ENCODE peak calls at places on chromosomes 6 and 20, in six cellular contexts. D is GM12865, K is D721Med, A is endothelial cell of umbilical vein, W is mesothelial cell of epicardium, Z is fibroblast of lung. L is an unnamed sample.

GRCh38 chr20:60424267-60424904 is 466.2 kb downstream of the CDH26 start:
- DNase-seq in K (no peak), W (no peak), D (no peak), Z (peak), A (no peak), L (no peak)

GRCh38 chr20:36585410-36586125 is 12.2 kb downstream of the TGIF2 start:
- DNase-seq in Z (peak), K (no peak), W (no peak), A (no peak), D (no peak), L (no peak)

GRCh38 chr20:42338274-42339172 is 720.3 kb upstream of the CHD6 start:
- DNase-seq in Z (no peak), D (no peak), A (no peak), K (no peak), W (no peak), L (no peak)

GRCh38 chr6:159168536-159169192 is 536 bp upstream of the FNDC1 start:
- DNase-seq in A (peak), D (no peak), K (peak), W (no peak), Z (peak), L (no peak)

GRCh38 chr6:15232836-15233510 is 12.9 kb upstream of the JARID2 start:
- DNase-seq in W (no peak), Z (no peak), K (no peak), A (no peak), D (no peak), L (no peak)

GRCh38 chr6:75818061-75818855 is 69.2 kb downstream of the MYO6 start:
- DNase-seq in D (no peak), A (no peak), W (no peak), Z (peak), K (no peak), L (peak)

GRCh38 chr6:659716-660581 is 3.0 kb upstream of the HUS1B start:
- DNase-seq in W (no peak), Z (no peak), A (no peak), K (no peak), D (no peak), L (no peak)

GRCh38 chr6:37126961-37127360 is 43.0 kb upstream of the PIM1 start:
- DNase-seq in K (no peak), A (no peak), Z (no peak), W (no peak), D (no peak), L (no peak)

DNA sequence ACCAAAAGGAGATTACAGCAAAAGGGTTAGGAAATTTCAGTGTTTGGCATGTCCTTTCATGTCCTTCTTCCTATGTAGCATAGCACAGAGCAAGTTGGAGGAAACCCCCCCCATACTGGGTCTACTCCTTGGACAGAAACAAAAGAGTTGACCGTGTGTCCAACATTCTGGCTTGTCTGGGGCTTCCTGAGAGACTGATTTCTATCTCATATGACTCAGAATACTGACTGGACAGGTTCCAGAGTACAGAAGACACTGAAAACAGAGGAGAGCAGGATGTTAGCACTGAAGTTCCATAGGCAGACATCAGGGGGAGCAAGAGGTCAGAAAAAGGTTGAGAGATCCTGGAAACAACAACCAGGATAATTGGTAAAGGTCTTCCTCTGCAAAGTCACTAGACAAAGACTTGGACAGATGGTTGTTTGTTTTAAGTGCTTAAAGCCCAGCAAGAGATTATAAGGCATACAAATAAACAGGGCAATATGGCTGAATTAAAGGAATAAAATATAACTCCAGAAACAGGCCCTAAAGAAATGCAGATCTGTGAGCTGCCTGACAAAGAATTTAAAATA is 48.4 kb downstream of the USP49 start:
- DNase-seq in A (peak), D (peak), W (peak), K (peak), Z (peak), L (peak)
- TF ChIP-seq CTCF in A (peak), D (peak), W (peak), K (peak), Z (peak), L (peak)

DNA sequence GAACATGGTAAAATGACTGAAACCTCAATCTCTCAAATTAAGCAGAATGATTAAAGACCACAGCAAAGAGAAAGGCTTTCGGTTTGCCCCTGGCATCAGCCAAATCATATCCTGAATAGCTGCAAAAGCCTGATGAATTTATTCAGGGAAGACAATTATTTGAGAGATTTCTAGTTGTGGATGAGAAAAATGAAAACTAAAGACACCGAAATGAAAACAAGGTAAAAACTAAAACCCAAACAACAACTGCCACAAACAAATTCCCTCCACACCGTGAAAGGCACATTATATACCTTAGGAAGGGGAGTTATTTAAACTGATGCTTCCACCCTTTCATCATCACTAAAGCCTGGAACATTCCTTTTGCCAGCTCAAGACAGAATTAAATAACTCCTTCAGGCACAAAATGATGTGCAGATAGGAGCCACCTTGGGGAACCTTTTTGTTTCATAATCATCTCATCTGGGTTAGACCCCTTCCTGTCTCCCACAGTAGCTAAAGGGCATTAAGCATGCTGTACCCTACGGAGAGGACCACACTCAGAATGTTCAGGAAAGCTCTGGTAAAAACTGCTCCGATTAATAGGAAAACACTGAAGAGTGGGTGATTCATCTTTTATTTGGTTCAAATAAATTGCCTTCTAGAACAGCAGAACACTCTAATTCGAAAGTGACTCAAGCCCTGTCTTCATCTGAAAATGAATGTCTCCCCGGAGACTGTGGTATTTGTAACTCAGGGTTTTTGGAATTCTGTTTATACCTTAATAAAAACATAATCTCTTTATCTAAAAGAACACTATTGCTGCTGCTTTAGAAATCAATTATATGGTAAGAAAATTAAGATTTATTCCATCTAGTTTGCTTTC is 9.1 kb upstream of the ANKRD60 start:
- DNase-seq in Z (peak), W (no peak), D (no peak), A (no peak), K (no peak), L (peak)
- TF ChIP-seq CTCF in Z (no peak), W (peak), D (no peak), A (no peak), K (no peak), L (no peak)

DNA sequence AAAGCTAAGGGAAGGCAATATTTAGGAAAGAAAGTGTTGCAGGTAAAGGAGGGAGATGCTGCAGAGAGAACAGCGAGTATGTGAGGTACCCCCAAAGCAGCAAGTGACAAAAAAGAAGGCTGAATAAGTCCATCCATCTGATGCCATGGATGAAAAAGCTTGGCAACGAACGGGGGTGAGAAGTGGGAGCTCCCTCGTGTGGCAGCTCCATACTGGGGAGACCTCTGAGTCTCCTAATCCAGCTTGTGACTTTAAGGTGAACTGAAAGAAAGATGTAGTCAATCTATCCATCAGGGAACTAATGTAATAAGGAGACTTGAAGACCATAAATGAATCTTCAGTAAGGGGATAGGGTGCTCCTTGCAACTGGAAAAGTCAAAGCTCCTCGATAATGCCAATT is 156.6 kb downstream of the OTOR start:
- DNase-seq in Z (no peak), A (no peak), K (no peak), D (no peak), W (no peak), L (no peak)
- TF ChIP-seq CTCF in Z (no peak), A (no peak), K (no peak), D (no peak), W (no peak), L (no peak)

DNA sequence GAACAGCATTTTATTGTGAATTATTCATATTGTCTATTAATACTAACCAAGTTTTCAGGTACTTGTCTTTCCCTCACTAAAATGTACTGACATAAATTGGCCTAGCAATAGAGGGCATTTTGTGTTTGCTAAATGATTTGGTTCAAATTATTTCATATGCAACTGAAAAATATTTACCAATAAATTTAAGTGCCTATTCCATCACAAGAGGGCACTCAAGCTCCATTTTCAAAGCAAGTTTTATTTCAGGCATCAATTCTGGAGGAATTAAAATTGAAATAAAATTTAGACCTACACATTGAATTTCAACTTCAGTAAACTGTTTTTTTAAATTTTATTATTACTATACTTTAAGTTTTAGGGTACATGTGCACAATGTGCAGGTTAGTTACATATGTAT is 114.3 kb upstream of the SYNCRIP start:
- DNase-seq in D (peak), A (peak), Z (peak), K (no peak), W (no peak), L (peak)
- TF ChIP-seq CTCF in D (peak), A (peak), Z (peak), K (peak), W (peak), L (peak)

GRCh38 chr6:50180646-50181045 is 130.9 kb upstream of the DEFB112 start:
- DNase-seq in Z (no peak), K (no peak), W (no peak), D (no peak), A (no peak), L (no peak)

GRCh38 chr6:50187212-50188055 is 137.7 kb upstream of the DEFB112 start:
- DNase-seq in D (no peak), W (no peak), Z (no peak), A (no peak), K (no peak), L (no peak)

GRCh38 chr6:50185006-50185405 is 135.3 kb upstream of the DEFB112 start:
- DNase-seq in A (no peak), Z (no peak), W (no peak), D (peak), K (no peak), L (no peak)
- TF ChIP-seq CTCF in A (no peak), Z (no peak), W (no peak), D (peak), K (peak), L (no peak)

DNA sequence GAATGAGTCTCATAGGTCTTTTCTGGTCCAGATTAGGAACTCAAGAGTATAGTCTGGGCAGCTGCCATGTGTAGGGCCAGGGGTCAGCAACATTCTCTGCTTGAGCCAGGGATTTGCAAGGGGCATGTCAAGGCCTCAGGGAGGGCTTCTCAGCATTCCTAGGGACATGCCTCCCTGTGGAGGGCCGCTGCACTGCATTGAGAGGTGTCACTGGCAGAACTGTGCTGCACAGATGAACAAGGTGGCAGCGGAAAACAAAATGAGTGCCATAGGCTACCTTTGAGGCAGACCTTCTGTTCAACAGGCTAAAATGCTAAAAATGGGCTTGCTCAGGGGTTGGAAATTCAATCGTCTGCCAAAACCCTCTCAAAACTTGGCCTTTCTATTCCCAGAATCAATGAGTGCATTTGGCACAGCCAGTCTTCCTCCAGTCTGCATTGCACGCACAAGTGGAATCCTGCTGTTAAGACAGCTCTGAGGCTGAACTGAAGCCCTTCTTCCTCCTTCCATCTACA is 51.6 kb upstream of the SRPK1 start:
- DNase-seq in Z (no peak), A (no peak), K (no peak), D (no peak), W (no peak), L (peak)
- TF ChIP-seq CTCF in Z (peak), A (no peak), K (no peak), D (no peak), W (no peak), L (peak)

GRCh38 chr20:44448753-44449546 is 26.7 kb upstream of the TTPAL start:
- DNase-seq in W (no peak), K (no peak), Z (no peak), A (no peak), D (peak), L (no peak)
- TF ChIP-seq CTCF in W (peak), K (peak), Z (no peak), A (peak), D (peak), L (no peak)

GRCh38 chr20:46723039-46723438 is 13.6 kb downstream of the SLC2A10 start:
- DNase-seq in W (no peak), A (no peak), K (no peak), D (no peak), Z (no peak), L (no peak)

GRCh38 chr20:46724343-46724959 is 15.0 kb downstream of the SLC2A10 start:
- DNase-seq in W (no peak), D (no peak), A (no peak), K (no peak), Z (no peak), L (no peak)

GRCh38 chr20:46721476-46721875 is 12.0 kb downstream of the SLC2A10 start:
- DNase-seq in D (no peak), K (no peak), Z (no peak), W (no peak), A (no peak), L (no peak)

GRCh38 chr20:46722450-46722849 is 13.0 kb downstream of the SLC2A10 start:
- DNase-seq in Z (no peak), W (no peak), A (no peak), D (no peak), K (no peak), L (no peak)

DNA sequence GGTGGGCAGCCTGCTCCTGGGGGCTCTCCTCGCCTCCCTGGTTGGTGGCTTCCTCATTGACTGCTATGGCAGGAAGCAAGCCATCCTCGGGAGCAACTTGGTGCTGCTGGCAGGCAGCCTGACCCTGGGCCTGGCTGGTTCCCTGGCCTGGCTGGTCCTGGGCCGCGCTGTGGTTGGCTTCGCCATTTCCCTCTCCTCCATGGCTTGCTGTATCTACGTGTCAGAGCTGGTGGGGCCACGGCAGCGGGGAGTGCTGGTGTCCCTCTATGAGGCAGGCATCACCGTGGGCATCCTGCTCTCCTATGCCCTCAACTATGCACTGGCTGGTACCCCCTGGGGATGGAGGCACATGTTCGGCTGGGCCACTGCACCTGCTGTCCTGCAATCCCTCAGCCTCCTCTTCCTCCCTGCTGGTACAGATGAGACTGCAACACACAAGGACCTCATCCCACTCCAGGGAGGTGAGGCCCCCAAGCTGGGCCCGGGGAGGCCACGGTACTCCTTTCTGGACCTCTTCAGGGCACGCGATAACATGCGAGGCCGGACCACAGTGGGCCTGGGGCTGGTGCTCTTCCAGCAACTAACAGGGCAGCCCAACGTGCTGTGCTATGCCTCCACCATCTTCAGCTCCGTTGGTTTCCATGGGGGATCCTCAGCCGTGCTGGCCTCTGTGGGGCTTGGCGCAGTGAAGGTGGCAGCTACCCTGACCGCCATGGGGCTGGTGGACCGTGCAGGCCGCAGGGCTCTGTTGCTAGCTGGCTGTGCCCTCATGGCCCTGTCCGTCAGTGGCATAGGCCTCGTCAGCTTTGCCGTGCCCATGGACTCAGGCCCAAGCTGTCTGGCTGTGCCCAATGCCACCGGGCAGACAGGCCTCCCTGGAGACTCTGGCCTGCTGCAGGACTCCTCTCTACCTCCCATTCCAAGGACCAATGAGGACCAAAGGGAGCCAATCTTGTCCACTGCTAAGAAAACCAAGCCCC is 16.0 kb downstream of the SLC2A10 start:
- DNase-seq in W (no peak), K (no peak), D (no peak), A (no peak), Z (no peak), L (no peak)
- TF ChIP-seq CTCF in W (no peak), K (no peak), D (no peak), A (no peak), Z (no peak), L (no peak)